ENCODE peak calls at places on chromosomes 13 and 19, in four cellular contexts. F, M, H and D are unnamed samples. For H3K9me1 and H3K4me1, the result is how much of the 10 kb centered on the place peaks cover.

GRCh38 chr19:7366701-7367420 is 18.1 kb downstream of the ARHGEF18 start:
- DNase-seq in F (peak), M (no peak), H (peak), D (peak)

GRCh38 chr13:42878721-42879120 is 97.3 kb downstream of the FAM216B start:
- DNase-seq in F (no peak), M (no peak), H (no peak), D (no peak)

GRCh38 chr19:56252699-56253422 is 19.7 kb upstream of the EDDM13 start:
- DNase-seq in F (peak), M (peak), H (peak), D (peak)

GRCh38 chr13:113220141-113220598 is 10.8 kb downstream of the CUL4A start:
- DNase-seq in F (no peak), M (no peak), H (peak), D (no peak)

GRCh38 chr13:71773534-71773933 is 93.5 kb downstream of the DACH1 start:
- DNase-seq in F (no peak), M (no peak), H (no peak), D (no peak)

GRCh38 chr13:106851251-106851650 is 283.3 kb upstream of the ARGLU1 start:
- DNase-seq in F (peak), M (no peak), H (no peak), D (no peak)

GRCh38 chr19:49016067-49016839 is 638 bp downstream of the LHB start:
- DNase-seq in F (no peak), M (no peak), H (no peak), D (no peak)

GRCh38 chr19:10295305-10295846 is 5.6 kb downstream of the ICAM5 start:
- DNase-seq in F (no peak), M (no peak), H (peak), D (peak)

GRCh38 chr19:45153339-45154063 is 7.3 kb downstream of the NKPD1 start:
- DNase-seq in F (peak), M (no peak), H (peak), D (peak)

GRCh38 chr13:42707596-42707995 is 73.8 kb upstream of the FAM216B start:
- DNase-seq in F (peak), M (no peak), H (no peak), D (no peak)

GRCh38 chr13:53411443-53411842 is 382.8 kb downstream of the OLFM4 start:
- DNase-seq in F (no peak), M (no peak), H (no peak), D (no peak)

GRCh38 chr13:106882222-106882621 is 314.3 kb upstream of the ARGLU1 start:
- DNase-seq in F (no peak), M (no peak), H (no peak), D (no peak)

GRCh38 chr19:6739884-6740588 is 556 bp downstream of the TRIP10 start:
- DNase-seq in F (no peak), M (no peak), H (peak), D (peak)

DNA sequence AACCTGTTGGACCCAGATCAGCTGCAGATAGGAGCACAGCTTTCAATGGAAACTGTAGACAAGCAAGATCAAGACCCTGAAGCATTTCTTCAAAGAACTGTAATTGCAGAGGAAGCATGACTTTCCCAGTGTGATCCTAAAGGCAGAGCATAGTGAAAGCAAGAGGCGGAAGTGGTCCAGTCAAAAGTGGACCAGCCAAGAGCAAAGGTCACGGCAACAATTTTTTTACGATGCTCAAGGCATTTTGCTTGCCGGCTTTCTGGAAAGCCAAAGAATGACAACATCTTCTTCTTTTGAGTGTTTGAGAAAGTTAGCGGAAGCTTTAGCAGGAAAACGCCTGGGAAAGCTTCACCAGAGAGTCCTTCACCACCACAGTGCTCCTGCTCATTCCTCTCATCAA is 111.6 kb downstream of the RNF17 start:
- DNase-seq in F (no peak), M (no peak), H (no peak), D (no peak)
- H3K9me1 ChIP-seq in F (under half), M (under half), H (under half), D (under half)

DNA sequence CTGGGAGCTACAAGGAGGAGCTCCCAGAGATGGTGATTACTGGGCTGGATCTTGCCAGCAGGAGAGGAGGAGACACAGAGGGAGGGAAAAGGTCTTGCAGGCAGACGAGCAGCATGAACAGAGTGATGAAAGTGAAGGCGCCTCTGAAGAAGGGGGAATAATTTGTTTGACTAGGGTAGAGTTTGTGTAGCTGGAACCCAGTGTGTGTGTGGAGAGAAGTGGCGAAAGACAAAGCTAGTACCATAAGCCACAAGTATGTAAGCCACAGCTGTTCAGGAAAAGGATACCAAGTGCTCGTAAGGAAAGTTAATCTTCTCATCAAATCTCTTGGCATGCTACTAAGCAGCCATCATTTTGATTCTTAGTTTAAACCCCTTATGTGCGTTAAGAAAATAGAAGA is 5.4 kb downstream of the FLT1 start:
- DNase-seq in F (peak), M (no peak), H (no peak), D (peak)
- H3K4me1 ChIP-seq in F (under half), M (under half), H (under half), D (under half)

GRCh38 chr19:3233831-3234230 is 9.4 kb downstream of the CELF5 start:
- DNase-seq in F (no peak), M (no peak), H (no peak), D (no peak)
- H3K9me1 ChIP-seq in F (under half), M (under half), H (under half), D (under half)

DNA sequence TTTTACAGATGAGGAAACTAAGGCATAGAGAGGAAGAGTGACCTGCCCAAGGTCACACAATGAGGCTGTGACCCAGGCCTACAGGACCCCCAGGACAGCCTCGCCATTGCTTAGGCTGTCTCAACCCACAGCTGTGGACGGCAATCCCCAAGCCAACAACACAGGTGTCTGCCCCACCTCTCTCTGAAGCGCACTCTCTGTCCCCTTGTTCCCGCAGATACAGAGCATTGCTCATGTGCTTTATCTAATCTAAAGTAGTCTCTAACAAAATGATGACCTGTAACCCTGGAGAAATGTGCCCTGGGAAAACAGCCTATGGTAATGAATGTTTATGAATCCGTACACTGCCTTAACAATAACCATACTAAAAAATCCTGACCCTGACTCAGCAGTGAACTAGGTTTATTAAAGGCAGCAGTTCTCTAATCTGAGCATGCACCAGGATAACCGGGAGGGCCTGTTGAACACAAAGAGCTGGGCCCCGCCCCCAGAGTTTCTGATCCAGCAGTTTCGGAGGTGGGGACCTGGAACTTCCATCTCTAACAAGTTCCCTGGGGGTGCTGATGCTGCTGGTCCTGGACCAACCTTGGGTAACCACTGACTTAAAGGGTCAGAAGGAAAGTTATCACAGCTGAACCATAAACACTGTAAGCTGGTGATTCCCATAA is 50.7 kb upstream of the SLC15A1 start:
- DNase-seq in F (no peak), M (no peak), H (no peak), D (no peak)
- H3K4me1 ChIP-seq in F (under half), M (under half), H (under half), D (under half)

DNA sequence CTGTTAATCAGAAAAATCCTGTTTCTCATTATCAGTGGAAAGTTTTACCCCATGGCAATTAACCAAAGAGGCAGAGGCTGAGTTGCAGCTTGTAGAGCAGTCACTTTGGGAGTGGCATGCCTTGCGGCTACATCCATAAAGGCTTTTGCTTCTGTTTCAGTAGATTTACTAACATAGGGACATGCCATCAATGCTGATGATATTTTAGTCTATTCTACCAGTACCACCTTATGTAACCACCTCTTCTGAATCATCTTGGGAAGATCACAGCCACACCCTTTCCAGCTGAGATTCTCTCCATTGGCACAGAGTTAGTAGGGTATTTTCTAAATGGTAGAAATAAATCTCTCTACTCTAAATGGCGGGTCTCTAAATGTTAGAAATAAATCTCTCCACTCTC is 37.5 kb downstream of the POSTN start:
- DNase-seq in F (peak), M (peak), H (no peak), D (no peak)
- H3K9me1 ChIP-seq in F (under half), M (under half), H (under half), D (under half)

GRCh38 chr19:2330632-2331284 is 2.3 kb downstream of the SPPL2B start:
- DNase-seq in F (no peak), M (no peak), H (no peak), D (no peak)
- H3K4me1 ChIP-seq in F (under half), M (under half), H (half or more), D (under half)

DNA sequence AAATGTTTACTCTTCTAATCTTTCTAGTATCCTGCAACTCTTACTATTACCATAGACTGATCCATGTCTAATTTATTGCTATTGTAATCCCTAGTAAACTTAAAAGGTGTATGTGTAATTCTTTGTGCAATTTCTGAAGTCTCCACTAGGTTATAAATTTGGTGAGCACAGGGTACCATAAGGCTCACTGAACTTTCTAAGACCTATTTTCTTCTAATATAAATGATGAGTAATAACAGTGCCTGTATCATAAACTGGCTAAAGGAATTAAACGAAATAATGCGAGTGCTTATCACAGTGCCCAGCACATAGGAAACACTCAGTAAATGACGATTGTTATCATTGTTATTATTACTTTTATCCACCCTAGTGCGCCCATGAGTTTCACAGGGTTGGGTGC is 119.1 kb downstream of the KLF12 start:
- DNase-seq in F (peak), M (no peak), H (peak), D (no peak)
- H3K9me1 ChIP-seq in F (under half), M (under half), H (under half), D (under half)

GRCh38 chr13:48493851-48494250 is 39.0 kb downstream of the RCBTB2 start:
- DNase-seq in F (peak), M (no peak), H (no peak), D (peak)
- H3K4me1 ChIP-seq in F (under half), M (under half), H (under half), D (half or more)

GRCh38 chr19:41708481-41708880 is at the start of gene CEACAM5:
- DNase-seq in F (no peak), M (no peak), H (no peak), D (no peak)
- H3K9me1 ChIP-seq in F (under half), M (under half), H (under half), D (under half)

GRCh38 chr13:99431927-99432636 is 69.2 kb upstream of the TM9SF2 start:
- DNase-seq in F (no peak), M (no peak), H (no peak), D (no peak)

GRCh38 chr13:99435116-99435515 is 66.2 kb upstream of the TM9SF2 start:
- DNase-seq in F (no peak), M (no peak), H (no peak), D (no peak)

GRCh38 chr13:99434258-99434788 is 66.9 kb upstream of the TM9SF2 start:
- DNase-seq in F (no peak), M (no peak), H (peak), D (no peak)

GRCh38 chr13:99432637-99433542 is 68.4 kb upstream of the TM9SF2 start:
- DNase-seq in F (peak), M (no peak), H (peak), D (peak)

DNA sequence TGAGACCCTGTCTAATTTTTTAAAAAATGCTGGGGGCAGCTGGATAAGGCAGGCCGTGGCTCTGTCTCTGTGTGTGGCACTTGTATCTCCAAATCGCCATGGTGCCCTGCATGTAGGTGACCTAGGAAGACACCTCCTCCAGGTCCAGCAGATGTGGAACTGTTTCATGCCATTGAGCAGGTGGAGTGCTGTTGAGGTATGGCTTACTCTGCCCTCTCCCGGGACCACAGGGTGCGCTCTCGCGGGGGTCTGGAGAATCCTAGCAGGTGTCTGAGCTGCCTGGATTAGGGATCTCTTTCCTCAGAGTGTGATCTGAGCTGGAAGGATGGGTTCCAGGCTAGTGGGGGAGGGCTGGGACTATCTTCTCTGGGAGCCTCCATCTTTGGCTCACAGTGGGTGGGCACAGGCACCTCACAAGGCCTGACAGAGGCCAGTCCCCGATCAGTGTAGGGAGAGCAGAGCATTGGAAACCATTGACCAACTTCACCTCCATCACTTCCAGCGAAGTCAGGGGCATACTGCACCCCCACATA is 67.7 kb upstream of the TM9SF2 start:
- DNase-seq in F (no peak), M (no peak), H (no peak), D (no peak)
- H3K4me1 ChIP-seq in F (under half), M (under half), H (under half), D (under half)